ENCODE peak calls at places on chromosomes 1 and 21, in seven cellular contexts. One of them, this sample, is unnamed.

GRCh38 chr1:42767510-42767924 is 468 bp downstream of the C1orf50 start:
- DNase-seq in transverse colon: no peak
- DNase-seq in H1: no peak
- DNase-seq in A549: no peak
- DNase-seq in HepG2: peak
- DNase-seq in K562: peak
- DNase-seq in ovary: no peak
- DNase-seq in this sample: no peak

GRCh38 chr21:39467746-39468145 is 16.0 kb downstream of the SH3BGR start:
- DNase-seq in K562: no peak
- DNase-seq in transverse colon: no peak
- DNase-seq in ovary: no peak
- DNase-seq in HepG2: no peak
- DNase-seq in H1: no peak
- DNase-seq in A549: no peak
- DNase-seq in this sample: peak

GRCh38 chr1:116152577-116152943 is 41.4 kb downstream of the MAB21L3 start:
- DNase-seq in HepG2: no peak
- DNase-seq in transverse colon: no peak
- DNase-seq in H1: no peak
- DNase-seq in A549: no peak
- DNase-seq in K562: no peak
- DNase-seq in ovary: no peak
- DNase-seq in this sample: no peak

GRCh38 chr1:43123031-43123430 is 49.1 kb downstream of the EBNA1BP2 start:
- DNase-seq in transverse colon: no peak
- DNase-seq in A549: no peak
- DNase-seq in HepG2: no peak
- DNase-seq in K562: no peak
- DNase-seq in ovary: no peak
- DNase-seq in H1: no peak
- DNase-seq in this sample: no peak

GRCh38 chr1:190169311-190170067 is 308.2 kb downstream of the BRINP3 start:
- DNase-seq in transverse colon: no peak
- DNase-seq in A549: peak
- DNase-seq in H1: no peak
- DNase-seq in HepG2: no peak
- DNase-seq in K562: no peak
- DNase-seq in ovary: no peak
- DNase-seq in this sample: no peak

GRCh38 chr1:46180082-46180616 is 3.9 kb upstream of the P3R3URF start:
- DNase-seq in ovary: no peak
- DNase-seq in HepG2: peak
- DNase-seq in H1: peak
- DNase-seq in transverse colon: peak
- DNase-seq in A549: peak
- DNase-seq in K562: peak
- DNase-seq in this sample: no peak

GRCh38 chr1:58436615-58437297 is 109.8 kb downstream of the OMA1 start:
- DNase-seq in H1: no peak
- DNase-seq in ovary: no peak
- DNase-seq in A549: no peak
- DNase-seq in K562: peak
- DNase-seq in HepG2: no peak
- DNase-seq in transverse colon: no peak
- DNase-seq in this sample: no peak

GRCh38 chr1:234907585-234908457 is 220.8 kb downstream of the TOMM20 start:
- DNase-seq in H1: no peak
- DNase-seq in ovary: no peak
- DNase-seq in HepG2: peak
- DNase-seq in A549: no peak
- DNase-seq in K562: no peak
- DNase-seq in transverse colon: no peak
- DNase-seq in this sample: no peak

GRCh38 chr1:103523346-103523745 is 2.2 kb upstream of the RNPC3 start:
- DNase-seq in HepG2: no peak
- DNase-seq in A549: no peak
- DNase-seq in transverse colon: no peak
- DNase-seq in ovary: no peak
- DNase-seq in H1: no peak
- DNase-seq in K562: no peak
- DNase-seq in this sample: no peak

GRCh38 chr1:172343246-172344099 is 77.0 kb upstream of the C1orf105 start:
- DNase-seq in K562: no peak
- DNase-seq in ovary: no peak
- DNase-seq in HepG2: no peak
- DNase-seq in A549: no peak
- DNase-seq in transverse colon: no peak
- DNase-seq in H1: no peak
- DNase-seq in this sample: no peak

GRCh38 chr1:186985889-186986491 is 157.2 kb downstream of the PLA2G4A start:
- DNase-seq in K562: peak
- DNase-seq in ovary: no peak
- DNase-seq in H1: no peak
- DNase-seq in A549: peak
- DNase-seq in HepG2: peak
- DNase-seq in transverse colon: no peak
- DNase-seq in this sample: no peak

GRCh38 chr1:202192770-202193613 is 607 bp upstream of the LGR6 start:
- DNase-seq in A549: peak
- DNase-seq in transverse colon: peak
- DNase-seq in ovary: no peak
- DNase-seq in H1: peak
- DNase-seq in K562: peak
- DNase-seq in HepG2: peak
- DNase-seq in this sample: no peak

GRCh38 chr1:151790071-151790939 is at the start of gene TDRKH:
- DNase-seq in K562: peak
- DNase-seq in HepG2: peak
- DNase-seq in ovary: peak
- DNase-seq in transverse colon: peak
- DNase-seq in A549: peak
- DNase-seq in H1: peak
- DNase-seq in this sample: peak

GRCh38 chr1:45205000-45205909 is 1.1 kb downstream of the ZSWIM5 start:
- DNase-seq in ovary: peak
- DNase-seq in transverse colon: peak
- DNase-seq in K562: peak
- DNase-seq in H1: peak
- DNase-seq in HepG2: peak
- DNase-seq in A549: peak
- DNase-seq in this sample: no peak

GRCh38 chr1:57238408-57238807 is 185.5 kb downstream of the DAB1 start:
- DNase-seq in transverse colon: no peak
- DNase-seq in H1: no peak
- DNase-seq in K562: no peak
- DNase-seq in HepG2: no peak
- DNase-seq in ovary: no peak
- DNase-seq in A549: no peak
- DNase-seq in this sample: no peak

GRCh38 chr1:51728611-51729155 is 111.8 kb downstream of the OSBPL9 start:
- DNase-seq in transverse colon: no peak
- DNase-seq in H1: no peak
- DNase-seq in K562: no peak
- DNase-seq in HepG2: no peak
- DNase-seq in ovary: no peak
- DNase-seq in A549: no peak
- DNase-seq in this sample: no peak

GRCh38 chr1:77465139-77465538 is 183.3 kb downstream of the AK5 start:
- DNase-seq in ovary: no peak
- DNase-seq in A549: no peak
- DNase-seq in transverse colon: no peak
- DNase-seq in HepG2: no peak
- DNase-seq in K562: no peak
- DNase-seq in H1: no peak
- DNase-seq in this sample: no peak

GRCh38 chr1:234743866-234744581 is 134.0 kb upstream of the IRF2BP2 start:
- DNase-seq in HepG2: no peak
- DNase-seq in K562: no peak
- DNase-seq in A549: no peak
- DNase-seq in ovary: peak
- DNase-seq in transverse colon: no peak
- DNase-seq in H1: no peak
- DNase-seq in this sample: no peak

GRCh38 chr1:147700042-147700711 is 29.9 kb upstream of the ACP6 start:
- DNase-seq in K562: peak
- DNase-seq in transverse colon: peak
- DNase-seq in ovary: peak
- DNase-seq in H1: peak
- DNase-seq in HepG2: peak
- DNase-seq in A549: peak
- DNase-seq in this sample: no peak

GRCh38 chr1:89827902-89828301 is 7.1 kb downstream of the LRRC8D start:
- DNase-seq in A549: no peak
- DNase-seq in ovary: no peak
- DNase-seq in H1: no peak
- DNase-seq in K562: no peak
- DNase-seq in HepG2: no peak
- DNase-seq in transverse colon: no peak
- DNase-seq in this sample: no peak
- TF ChIP-seq EP300 in A549: no peak
- TF ChIP-seq EP300 in ovary: no peak
- TF ChIP-seq EP300 in H1: no peak
- TF ChIP-seq EP300 in K562: no peak
- TF ChIP-seq EP300 in HepG2: no peak
- TF ChIP-seq EP300 in transverse colon: no peak
- TF ChIP-seq EP300 in this sample: no peak

GRCh38 chr1:113391643-113392271 is 1.4 kb downstream of the MAGI3 start:
- DNase-seq in A549: peak
- DNase-seq in H1: no peak
- DNase-seq in K562: peak
- DNase-seq in HepG2: peak
- DNase-seq in ovary: no peak
- DNase-seq in transverse colon: peak
- DNase-seq in this sample: no peak

GRCh38 chr1:113390871-113391642 is 742 bp downstream of the MAGI3 start:
- DNase-seq in A549: peak
- DNase-seq in H1: peak
- DNase-seq in transverse colon: peak
- DNase-seq in HepG2: no peak
- DNase-seq in K562: peak
- DNase-seq in ovary: peak
- DNase-seq in this sample: no peak

GRCh38 chr1:113389356-113389952 is 861 bp upstream of the MAGI3 start:
- DNase-seq in ovary: no peak
- DNase-seq in transverse colon: no peak
- DNase-seq in K562: no peak
- DNase-seq in A549: no peak
- DNase-seq in H1: no peak
- DNase-seq in HepG2: no peak
- DNase-seq in this sample: no peak

GRCh38 chr1:113388621-113389355 is 1.5 kb upstream of the MAGI3 start:
- DNase-seq in HepG2: peak
- DNase-seq in ovary: no peak
- DNase-seq in A549: peak
- DNase-seq in H1: no peak
- DNase-seq in transverse colon: peak
- DNase-seq in K562: peak
- DNase-seq in this sample: no peak

DNA sequence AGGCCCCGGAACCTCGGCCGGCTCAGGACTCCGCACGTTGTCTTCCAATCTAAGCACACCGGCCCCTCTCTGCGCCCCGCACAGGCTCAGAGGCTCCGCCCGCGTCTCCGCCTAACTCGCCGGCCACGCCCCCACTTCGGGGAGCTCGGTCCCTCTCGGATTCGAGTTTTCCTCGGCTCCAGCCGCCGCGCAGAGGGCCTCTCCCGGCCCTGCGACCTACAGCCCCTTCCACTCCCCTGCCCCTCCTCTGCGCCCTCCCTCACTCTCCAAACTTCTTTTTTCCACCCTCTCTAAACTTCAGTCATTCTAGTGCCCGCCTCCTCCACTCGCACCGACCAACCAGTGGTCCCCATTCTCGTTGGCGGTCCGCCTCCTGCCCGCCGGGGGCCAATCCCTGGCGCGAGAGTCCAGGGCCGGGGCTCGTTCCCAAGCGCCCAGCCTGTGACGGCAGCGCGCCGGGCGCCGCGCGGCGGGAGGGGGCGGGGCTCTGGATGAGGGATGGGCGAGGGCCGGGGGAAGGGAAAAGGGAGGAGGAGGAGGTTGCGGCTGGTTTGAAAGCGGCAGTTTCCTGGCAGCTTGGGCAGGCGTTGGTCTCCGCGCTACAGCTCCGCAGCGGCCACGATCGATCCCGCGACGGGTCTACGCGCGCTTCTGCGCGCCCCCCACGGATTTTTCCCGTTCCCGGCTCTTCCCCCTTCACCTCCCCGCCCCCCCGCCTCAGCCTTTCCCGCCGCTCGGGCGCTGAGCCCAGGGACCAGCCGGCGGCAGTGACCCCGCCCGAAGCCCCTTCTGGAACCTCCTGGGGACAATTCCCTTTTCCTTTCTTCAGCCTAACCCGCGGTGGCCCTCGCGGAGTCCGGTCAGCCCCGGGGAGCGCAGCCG is at the start of gene MAGI3:
- DNase-seq in transverse colon: peak
- DNase-seq in A549: peak
- DNase-seq in HepG2: peak
- DNase-seq in ovary: peak
- DNase-seq in K562: peak
- DNase-seq in H1: peak
- DNase-seq in this sample: peak
- TF ChIP-seq POLR2A in transverse colon: peak
- TF ChIP-seq POLR2A in A549: peak
- TF ChIP-seq POLR2A in HepG2: peak
- TF ChIP-seq POLR2A in ovary: peak
- TF ChIP-seq POLR2A in K562: peak
- TF ChIP-seq POLR2A in H1: peak
- TF ChIP-seq POLR2A in this sample: peak

GRCh38 chr1:9293512-9294439 is 1.1 kb downstream of the SPSB1 start:
- DNase-seq in HepG2: no peak
- DNase-seq in ovary: no peak
- DNase-seq in transverse colon: peak
- DNase-seq in K562: no peak
- DNase-seq in H1: peak
- DNase-seq in A549: peak
- DNase-seq in this sample: no peak
- TF ChIP-seq CTCF in HepG2: no peak
- TF ChIP-seq CTCF in ovary: no peak
- TF ChIP-seq CTCF in transverse colon: no peak
- TF ChIP-seq CTCF in K562: no peak
- TF ChIP-seq CTCF in H1: no peak
- TF ChIP-seq CTCF in A549: no peak
- TF ChIP-seq CTCF in this sample: no peak

DNA sequence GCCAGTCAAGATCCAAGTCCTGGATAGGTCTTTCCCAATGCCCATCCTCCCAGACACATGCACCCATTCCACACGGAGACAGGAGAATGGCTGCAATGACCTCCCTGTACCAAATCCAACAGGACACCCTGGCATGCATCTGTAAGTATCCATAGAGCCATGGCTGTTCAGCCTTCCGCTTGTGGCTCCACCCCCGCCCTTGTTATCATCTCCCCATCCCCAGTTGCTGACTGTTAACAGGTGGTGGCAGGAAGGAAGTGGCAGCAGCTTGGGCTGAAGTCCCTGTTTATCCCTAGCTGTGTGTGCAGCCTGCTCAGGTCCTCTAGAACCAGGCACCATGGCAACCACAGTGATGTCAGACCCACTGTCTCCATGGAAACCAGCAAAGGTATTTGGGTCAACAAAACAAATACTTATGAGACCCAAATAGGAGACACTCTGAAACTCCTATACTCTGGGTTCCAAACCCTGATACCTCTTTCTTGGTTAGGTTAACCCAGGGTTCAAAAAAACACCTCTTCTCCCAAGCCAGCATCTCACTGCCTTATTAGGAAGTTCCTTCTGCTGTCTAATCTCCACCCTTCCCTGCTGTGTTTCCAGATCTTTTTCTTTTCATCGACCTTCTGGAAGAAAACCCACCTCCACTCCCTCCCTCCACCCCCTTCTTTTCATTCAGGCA is 721 bp downstream of the PBXIP1 start:
- DNase-seq in A549: peak
- DNase-seq in K562: peak
- DNase-seq in ovary: peak
- DNase-seq in transverse colon: peak
- DNase-seq in H1: no peak
- DNase-seq in HepG2: peak
- DNase-seq in this sample: no peak
- TF ChIP-seq EP300 in A549: no peak
- TF ChIP-seq EP300 in K562: no peak
- TF ChIP-seq EP300 in ovary: no peak
- TF ChIP-seq EP300 in transverse colon: no peak
- TF ChIP-seq EP300 in H1: no peak
- TF ChIP-seq EP300 in HepG2: no peak
- TF ChIP-seq EP300 in this sample: no peak